ENCODE peak calls at places on chromosomes 16 and 17, in seven cellular contexts. One of them, this sample, is unnamed.

GRCh38 chr16:13453325-13453724 is 466.6 kb upstream of the ERCC4 start:
- DNase-seq in T-helper 2 cell: no peak
- DNase-seq in HuH-7.5: no peak
- DNase-seq in GF-D8: no peak
- DNase-seq in fibroblast of pulmonary artery: peak
- DNase-seq in AG04449: no peak
- DNase-seq in activated CD4-positive, alpha-beta T cell treated with anti-CD3 and anti-CD28 coated beads, Interleukin-2, amount 50 U/mL, for 1 hour: no peak
- DNase-seq in this sample: peak

GRCh38 chr16:66150691-66151090 is 215.8 kb upstream of the CDH5 start:
- DNase-seq in T-helper 2 cell: peak
- DNase-seq in HuH-7.5: no peak
- DNase-seq in GF-D8: no peak
- DNase-seq in fibroblast of pulmonary artery: no peak
- DNase-seq in AG04449: no peak
- DNase-seq in activated CD4-positive, alpha-beta T cell treated with anti-CD3 and anti-CD28 coated beads, Interleukin-2, amount 50 U/mL, for 1 hour: no peak
- DNase-seq in this sample: no peak

GRCh38 chr17:16425202-16425601 is 9.8 kb downstream of the TRPV2 start:
- DNase-seq in T-helper 2 cell: no peak
- DNase-seq in HuH-7.5: no peak
- DNase-seq in GF-D8: no peak
- DNase-seq in fibroblast of pulmonary artery: no peak
- DNase-seq in AG04449: no peak
- DNase-seq in activated CD4-positive, alpha-beta T cell treated with anti-CD3 and anti-CD28 coated beads, Interleukin-2, amount 50 U/mL, for 1 hour: no peak
- DNase-seq in this sample: no peak

GRCh38 chr17:7217113-7217987 is 2.3 kb downstream of the DLG4 start:
- DNase-seq in T-helper 2 cell: peak
- DNase-seq in HuH-7.5: no peak
- DNase-seq in GF-D8: no peak
- DNase-seq in fibroblast of pulmonary artery: peak
- DNase-seq in AG04449: no peak
- DNase-seq in activated CD4-positive, alpha-beta T cell treated with anti-CD3 and anti-CD28 coated beads, Interleukin-2, amount 50 U/mL, for 1 hour: no peak
- DNase-seq in this sample: peak

GRCh38 chr17:46949291-46950174 is 26.6 kb downstream of the GOSR2 start:
- DNase-seq in T-helper 2 cell: no peak
- DNase-seq in HuH-7.5: no peak
- DNase-seq in GF-D8: no peak
- DNase-seq in fibroblast of pulmonary artery: no peak
- DNase-seq in AG04449: no peak
- DNase-seq in activated CD4-positive, alpha-beta T cell treated with anti-CD3 and anti-CD28 coated beads, Interleukin-2, amount 50 U/mL, for 1 hour: no peak
- DNase-seq in this sample: no peak

GRCh38 chr16:58197314-58198012 is 443 bp downstream of the CSNK2A2 start:
- DNase-seq in T-helper 2 cell: peak
- DNase-seq in HuH-7.5: peak
- DNase-seq in GF-D8: no peak
- DNase-seq in fibroblast of pulmonary artery: no peak
- DNase-seq in AG04449: no peak
- DNase-seq in activated CD4-positive, alpha-beta T cell treated with anti-CD3 and anti-CD28 coated beads, Interleukin-2, amount 50 U/mL, for 1 hour: no peak
- DNase-seq in this sample: no peak

GRCh38 chr16:13873835-13874438 is 46.0 kb upstream of the ERCC4 start:
- DNase-seq in T-helper 2 cell: no peak
- DNase-seq in HuH-7.5: no peak
- DNase-seq in GF-D8: no peak
- DNase-seq in fibroblast of pulmonary artery: peak
- DNase-seq in AG04449: no peak
- DNase-seq in activated CD4-positive, alpha-beta T cell treated with anti-CD3 and anti-CD28 coated beads, Interleukin-2, amount 50 U/mL, for 1 hour: no peak
- DNase-seq in this sample: peak

GRCh38 chr16:87350681-87351319 is 32.8 kb downstream of the FBXO31 start:
- DNase-seq in T-helper 2 cell: no peak
- DNase-seq in HuH-7.5: no peak
- DNase-seq in GF-D8: no peak
- DNase-seq in fibroblast of pulmonary artery: peak
- DNase-seq in AG04449: no peak
- DNase-seq in activated CD4-positive, alpha-beta T cell treated with anti-CD3 and anti-CD28 coated beads, Interleukin-2, amount 50 U/mL, for 1 hour: no peak
- DNase-seq in this sample: no peak

GRCh38 chr16:69329369-69330285 is 761 bp downstream of the PDF start:
- DNase-seq in T-helper 2 cell: peak
- DNase-seq in HuH-7.5: no peak
- DNase-seq in GF-D8: no peak
- DNase-seq in fibroblast of pulmonary artery: peak
- DNase-seq in AG04449: no peak
- DNase-seq in activated CD4-positive, alpha-beta T cell treated with anti-CD3 and anti-CD28 coated beads, Interleukin-2, amount 50 U/mL, for 1 hour: peak
- DNase-seq in this sample: peak

GRCh38 chr17:27475070-27475673 is 18.9 kb downstream of the KSR1 start:
- DNase-seq in T-helper 2 cell: peak
- DNase-seq in HuH-7.5: no peak
- DNase-seq in GF-D8: no peak
- DNase-seq in fibroblast of pulmonary artery: no peak
- DNase-seq in AG04449: no peak
- DNase-seq in activated CD4-positive, alpha-beta T cell treated with anti-CD3 and anti-CD28 coated beads, Interleukin-2, amount 50 U/mL, for 1 hour: no peak
- DNase-seq in this sample: no peak

GRCh38 chr17:3683054-3683511 is 12.9 kb downstream of the P2RX5 start:
- DNase-seq in T-helper 2 cell: peak
- DNase-seq in HuH-7.5: peak
- DNase-seq in GF-D8: no peak
- DNase-seq in fibroblast of pulmonary artery: peak
- DNase-seq in AG04449: no peak
- DNase-seq in activated CD4-positive, alpha-beta T cell treated with anti-CD3 and anti-CD28 coated beads, Interleukin-2, amount 50 U/mL, for 1 hour: peak
- DNase-seq in this sample: peak

GRCh38 chr16:31715915-31716314 is 157.7 kb upstream of the ZNF267 start:
- DNase-seq in T-helper 2 cell: no peak
- DNase-seq in HuH-7.5: no peak
- DNase-seq in GF-D8: no peak
- DNase-seq in fibroblast of pulmonary artery: no peak
- DNase-seq in AG04449: no peak
- DNase-seq in activated CD4-positive, alpha-beta T cell treated with anti-CD3 and anti-CD28 coated beads, Interleukin-2, amount 50 U/mL, for 1 hour: no peak
- DNase-seq in this sample: no peak

GRCh38 chr16:83842291-83842690 is 34.5 kb downstream of the HSBP1 start:
- DNase-seq in T-helper 2 cell: no peak
- DNase-seq in HuH-7.5: no peak
- DNase-seq in GF-D8: no peak
- DNase-seq in fibroblast of pulmonary artery: no peak
- DNase-seq in AG04449: no peak
- DNase-seq in activated CD4-positive, alpha-beta T cell treated with anti-CD3 and anti-CD28 coated beads, Interleukin-2, amount 50 U/mL, for 1 hour: no peak
- DNase-seq in this sample: no peak

GRCh38 chr17:1179635-1180433 is at the start of gene ABR:
- DNase-seq in T-helper 2 cell: peak
- DNase-seq in HuH-7.5: no peak
- DNase-seq in GF-D8: no peak
- DNase-seq in fibroblast of pulmonary artery: peak
- DNase-seq in AG04449: no peak
- DNase-seq in activated CD4-positive, alpha-beta T cell treated with anti-CD3 and anti-CD28 coated beads, Interleukin-2, amount 50 U/mL, for 1 hour: peak
- DNase-seq in this sample: peak

GRCh38 chr16:72247821-72248253 is 75.9 kb upstream of the PMFBP1 start:
- DNase-seq in T-helper 2 cell: no peak
- DNase-seq in HuH-7.5: no peak
- DNase-seq in GF-D8: no peak
- DNase-seq in fibroblast of pulmonary artery: peak
- DNase-seq in AG04449: no peak
- DNase-seq in activated CD4-positive, alpha-beta T cell treated with anti-CD3 and anti-CD28 coated beads, Interleukin-2, amount 50 U/mL, for 1 hour: no peak
- DNase-seq in this sample: no peak

GRCh38 chr16:68776821-68777485 is 39.9 kb downstream of the CDH1 start:
- DNase-seq in T-helper 2 cell: peak
- DNase-seq in HuH-7.5: no peak
- DNase-seq in GF-D8: no peak
- DNase-seq in fibroblast of pulmonary artery: no peak
- DNase-seq in AG04449: no peak
- DNase-seq in activated CD4-positive, alpha-beta T cell treated with anti-CD3 and anti-CD28 coated beads, Interleukin-2, amount 50 U/mL, for 1 hour: no peak
- DNase-seq in this sample: no peak

GRCh38 chr16:1137604-1138003 is 15.3 kb upstream of the CACNA1H start:
- DNase-seq in T-helper 2 cell: no peak
- DNase-seq in HuH-7.5: no peak
- DNase-seq in GF-D8: no peak
- DNase-seq in fibroblast of pulmonary artery: no peak
- DNase-seq in AG04449: no peak
- DNase-seq in activated CD4-positive, alpha-beta T cell treated with anti-CD3 and anti-CD28 coated beads, Interleukin-2, amount 50 U/mL, for 1 hour: no peak
- DNase-seq in this sample: no peak

This sample was measured in lung microvascular endothelial cell.